ENCODE peak calls at places on chromosomes 5 and 9, in four cellular contexts. U, D, J and P are unnamed samples.

GRCh38 chr5:56601641-56602071 is 213.7 kb upstream of the MAP3K1 start:
- DNase-seq in U (no peak), D (no peak), J (no peak), P (no peak)

GRCh38 chr9:125409637-125410521 is 148.3 kb downstream of the GAPVD1 start:
- DNase-seq in U (no peak), D (peak; percentile 62), J (no peak), P (no peak)

GRCh38 chr5:73288803-73289720 is 116.1 kb downstream of the TMEM174 start:
- DNase-seq in U (no peak), D (no peak), J (no peak), P (no peak)

GRCh38 chr5:173187054-173187743 is 42.9 kb downstream of the BNIP1 start:
- DNase-seq in U (peak; percentile 19), D (peak; percentile 64), J (no peak), P (no peak)

GRCh38 chr5:167999182-167999581 is 292.3 kb upstream of the WWC1 start:
- DNase-seq in U (no peak), D (no peak), J (no peak), P (no peak)

GRCh38 chr5:97923496-97923895 is 740.4 kb upstream of the RIOK2 start:
- DNase-seq in U (no peak), D (no peak), J (no peak), P (no peak)

GRCh38 chr9:80707120-80707519 is 982.2 kb downstream of the TLE1 start:
- DNase-seq in U (no peak), D (no peak), J (no peak), P (no peak)

GRCh38 chr9:98176391-98177259 is 15.8 kb downstream of the CORO2A start:
- DNase-seq in U (no peak), D (no peak), J (peak; percentile 39), P (no peak)

GRCh38 chr9:131394464-131395026 is 659 bp downstream of the PRRC2B start:
- DNase-seq in U (no peak), D (no peak), J (peak; percentile 86), P (peak; percentile 42)

GRCh38 chr5:167261309-167262100 is 1029.9 kb upstream of the WWC1 start:
- DNase-seq in U (peak; percentile 17), D (peak; percentile 36), J (no peak), P (no peak)

GRCh38 chr9:130426883-130427282 is 17.9 kb upstream of the ASS1 start:
- DNase-seq in U (no peak), D (peak; percentile 60), J (no peak), P (peak; percentile 81)

GRCh38 chr9:14173730-14174129 is 140.2 kb downstream of the NFIB start:
- DNase-seq in U (no peak), D (no peak), J (no peak), P (no peak)

GRCh38 chr9:130936285-130937117 is 2.5 kb downstream of the FIBCD1 start:
- DNase-seq in U (peak; percentile 59), D (peak; percentile 93), J (peak; percentile 74), P (peak; percentile 44)

GRCh38 chr9:133986774-133987454 is 5.2 kb downstream of the VAV2 start:
- DNase-seq in U (no peak), D (no peak), J (peak; percentile 45), P (no peak)

GRCh38 chr5:146018461-146019375 is 82.3 kb downstream of the SH3RF2 start:
- DNase-seq in U (no peak), D (no peak), J (no peak), P (no peak)

GRCh38 chr9:8779478-8779877 is 979.9 kb upstream of the DMAC1 start:
- DNase-seq in U (no peak), D (no peak), J (no peak), P (no peak)

GRCh38 chr5:90866333-90866732 is 307.7 kb downstream of the ADGRV1 start:
- DNase-seq in U (no peak), D (no peak), J (no peak), P (no peak)

GRCh38 chr5:90866915-90867715 is 308.5 kb downstream of the ADGRV1 start:
- DNase-seq in U (no peak), D (no peak), J (no peak), P (no peak)

GRCh38 chr5:90865194-90865593 is 306.6 kb downstream of the ADGRV1 start:
- DNase-seq in U (no peak), D (no peak), J (no peak), P (no peak)

GRCh38 chr5:90861843-90862586 is 303.4 kb downstream of the ADGRV1 start:
- DNase-seq in U (no peak), D (no peak), J (no peak), P (no peak)
- TF ChIP-seq CTCF in U (no peak), D (peak; percentile 33), J (no peak), P (no peak)

DNA sequence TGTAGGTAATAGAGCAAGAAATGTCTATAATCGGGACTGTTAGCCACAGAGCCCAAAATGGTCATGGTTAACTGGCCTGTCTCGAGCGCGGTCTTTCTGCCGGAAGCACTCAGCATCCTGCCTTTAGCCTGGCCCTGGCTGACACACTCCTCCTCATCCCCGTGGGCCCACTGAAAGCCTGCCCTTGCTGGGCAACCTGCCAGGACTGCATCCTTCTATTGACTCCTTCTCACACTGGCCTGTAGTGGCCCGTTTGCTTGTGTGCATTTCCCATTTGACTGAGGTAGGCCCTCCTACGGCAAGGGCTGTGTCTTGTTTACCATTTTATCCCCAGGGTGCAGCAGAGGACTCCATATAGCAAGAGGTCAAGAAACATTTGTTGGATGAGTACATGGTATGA is 215.7 kb downstream of the ATPSCKMT start:
- DNase-seq in U (no peak), D (no peak), J (no peak), P (no peak)
- H3K4me1 ChIP-seq in U (no peaks in the 10 kb centered on the region), D (no peaks in the 10 kb centered on the region), J (no peaks in the 10 kb centered on the region), P (no peaks in the 10 kb centered on the region)

DNA sequence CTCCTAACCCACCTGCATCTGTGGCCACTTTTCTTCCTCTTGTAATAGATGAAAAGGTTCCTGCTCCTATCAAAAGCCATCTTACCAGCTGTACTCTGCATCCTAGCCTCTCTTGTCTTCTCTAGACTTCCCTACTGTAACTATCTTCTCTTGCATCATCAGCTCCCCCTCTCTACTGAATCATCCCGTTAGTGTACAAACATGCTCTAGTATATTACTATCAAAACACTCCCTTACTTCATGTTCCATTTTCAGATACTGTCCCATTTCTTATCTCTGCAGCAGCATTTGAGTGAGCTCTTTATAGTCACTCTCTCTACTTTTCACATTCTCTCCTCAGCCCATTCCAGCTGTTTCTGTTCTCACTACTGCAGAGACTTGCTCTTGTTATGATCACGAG is 2.8 kb downstream of the SRA1 start:
- DNase-seq in U (no peak), D (no peak), J (no peak), P (no peak)
- H3K9ac ChIP-seq in U (no peak overlapping the region), D (no peak overlapping the region), J (no peak overlapping the region), P (no peak overlapping the region)

GRCh38 chr5:171391996-171392577 is 4.4 kb downstream of the NPM1 start:
- DNase-seq in U (no peak), D (no peak), J (no peak), P (no peak)
- TF ChIP-seq CTCF in U (no peak), D (no peak), J (no peak), P (no peak)

GRCh38 chr5:127343866-127344265 is 53.3 kb downstream of the MEGF10 start:
- DNase-seq in U (no peak), D (no peak), J (no peak), P (no peak)
- H3K4me1 ChIP-seq in U (peaks cover 13% of the 10 kb centered on the region), D (peaks cover 7% of the 10 kb centered on the region), J (no peaks in the 10 kb centered on the region), P (no peaks in the 10 kb centered on the region)

DNA sequence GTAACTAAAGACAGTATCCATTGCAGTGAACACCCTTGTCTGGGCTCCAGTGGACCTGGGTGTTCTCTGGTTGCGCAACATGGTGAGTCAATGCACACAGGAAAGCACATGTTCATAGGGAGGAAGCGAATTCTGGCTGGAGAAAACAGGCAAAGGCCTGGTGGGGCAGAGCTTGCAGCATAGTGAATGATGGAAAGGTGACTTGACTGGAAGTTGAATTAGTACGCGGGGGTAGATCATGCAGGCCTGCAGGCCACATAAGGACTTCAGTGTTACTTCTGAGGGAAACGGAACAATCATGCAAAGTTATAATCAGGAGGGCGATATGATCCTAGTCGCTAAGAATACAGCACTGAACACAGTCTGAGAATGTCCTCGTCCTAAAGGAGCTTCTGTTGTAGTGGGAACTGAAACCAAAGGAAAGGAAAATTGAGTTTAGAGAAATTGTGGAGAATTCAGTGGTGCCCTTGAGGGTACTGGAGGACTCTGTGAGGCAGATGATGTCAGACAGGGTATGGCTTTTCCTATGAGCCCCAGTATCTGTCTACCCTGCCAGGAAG is 71.9 kb upstream of the RANBP3L start:
- DNase-seq in U (no peak), D (no peak), J (peak; percentile 72), P (peak; percentile 34)
- H3K9ac ChIP-seq in U (no peak overlapping the region), D (no peak overlapping the region), J (no peak overlapping the region), P (no peak overlapping the region)

DNA sequence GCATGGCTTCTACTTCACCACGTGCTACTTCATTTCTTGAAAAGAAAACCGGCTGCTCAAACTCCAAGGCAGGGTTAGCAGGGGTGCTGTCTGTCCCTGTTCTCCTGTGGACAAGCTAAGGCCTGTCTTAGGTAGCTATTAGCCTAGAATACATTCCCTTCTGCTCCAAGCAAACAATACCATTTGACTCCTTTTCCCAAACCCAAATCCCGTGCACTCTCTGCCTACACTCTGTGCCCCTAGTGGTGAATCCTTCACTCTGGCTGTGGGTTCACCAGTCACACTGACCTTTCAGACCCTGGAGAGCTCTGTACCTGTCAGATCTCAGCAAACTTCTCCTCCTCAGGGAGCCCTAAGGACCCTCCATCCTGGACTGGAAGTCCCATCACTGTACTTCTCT is 211.6 kb downstream of the SLIT3 start:
- DNase-seq in U (no peak), D (no peak), J (no peak), P (no peak)
- TF ChIP-seq CTCF in U (peak; percentile 60), D (peak; percentile 63), J (no peak), P (no peak)

GRCh38 chr5:163506726-163507125 is 1.3 kb downstream of the MAT2B start:
- DNase-seq in U (no peak), D (no peak), J (no peak), P (no peak)
- H3K4me1 ChIP-seq in U (peaks cover 3% of the 10 kb centered on the region), D (peaks cover 3% of the 10 kb centered on the region), J (peaks cover 6% of the 10 kb centered on the region), P (peaks cover 3% of the 10 kb centered on the region)

GRCh38 chr5:8061140-8061469 is 192.2 kb downstream of the MTRR start:
- DNase-seq in U (no peak), D (no peak), J (no peak), P (no peak)
- H3K9ac ChIP-seq in U (no peak overlapping the region), D (no peak overlapping the region), J (no peak overlapping the region), P (no peak overlapping the region)